ENCODE peak calls at places on chromosomes 13 and 19, in seven cellular contexts. Q is fibroblast of mammary gland, P is H1, F is neural progenitor cell, L is fibroblast of lung, W is Panc1, B is HCT116. C is an unnamed sample.

GRCh38 chr13:64869539-64869938 is 2360.6 kb downstream of the PCDH9 start:
- DNase-seq in Q (no peak), P (no peak), F (no peak), L (no peak), W (no peak), B (no peak), C (no peak)

GRCh38 chr19:40084948-40085347 is 5.8 kb downstream of the ZNF780A start:
- DNase-seq in Q (no peak), P (no peak), F (no peak), L (no peak), W (no peak), B (no peak), C (peak; percentile 4)

GRCh38 chr13:108777421-108778420 is 148.3 kb downstream of the MYO16 start:
- DNase-seq in Q (peak; percentile 41), P (peak; percentile 50), F (peak; percentile 13), L (no peak), W (no peak), B (peak; percentile 61), C (no peak)

GRCh38 chr19:35270381-35270811 is 1.6 kb downstream of the USF2 start:
- DNase-seq in Q (no peak), P (no peak), F (no peak), L (no peak), W (no peak), B (no peak), C (no peak)

GRCh38 chr19:42184401-42184861 is 33.0 kb downstream of the DEDD2 start:
- DNase-seq in Q (peak; percentile 87), P (peak; percentile 79), F (peak; percentile 93), L (peak; percentile 84), W (no peak), B (peak; percentile 64), C (peak; percentile 93)

GRCh38 chr19:38425810-38426466 is at the start of gene RASGRP4:
- DNase-seq in Q (no peak), P (no peak), F (no peak), L (no peak), W (no peak), B (no peak), C (no peak)

GRCh38 chr19:5107432-5108122 is 138.7 kb downstream of the KDM4B start:
- DNase-seq in Q (no peak), P (no peak), F (no peak), L (no peak), W (no peak), B (no peak), C (no peak)

GRCh38 chr13:50726164-50726563 is 117.3 kb downstream of the DLEU7 start:
- DNase-seq in Q (no peak), P (no peak), F (no peak), L (no peak), W (no peak), B (no peak), C (no peak)

GRCh38 chr13:50129065-50129922 is 114.0 kb downstream of the KCNRG start:
- DNase-seq in Q (peak; percentile 38), P (no peak), F (peak; percentile 51), L (no peak), W (no peak), B (no peak), C (no peak)

GRCh38 chr13:44921931-44922758 is 67.1 kb downstream of the NUFIP1 start:
- DNase-seq in Q (peak; percentile 99), P (no peak), F (no peak), L (peak; percentile 100), W (peak; percentile 72), B (peak; percentile 29), C (peak; percentile 93)

GRCh38 chr13:95510950-95511349 is 41.6 kb upstream of the CLDN10 start:
- DNase-seq in Q (no peak), P (no peak), F (no peak), L (no peak), W (no peak), B (no peak), C (no peak)

GRCh38 chr19:14061751-14062557 is at the start of gene PALM3:
- DNase-seq in Q (no peak), P (no peak), F (no peak), L (no peak), W (no peak), B (no peak), C (no peak)

GRCh38 chr13:59494560-59494970 is 669.2 kb downstream of the DIAPH3 start:
- DNase-seq in Q (peak; percentile 61), P (no peak), F (no peak), L (peak; percentile 91), W (no peak), B (no peak), C (peak; percentile 40)

GRCh38 chr13:97978661-97979450 is 25.4 kb downstream of the IPO5 start:
- DNase-seq in Q (peak; percentile 27), P (no peak), F (peak; percentile 85), L (peak; percentile 47), W (no peak), B (no peak), C (peak; percentile 83)

GRCh38 chr19:2391118-2391725 is 31.2 kb downstream of the TMPRSS9 start:
- DNase-seq in Q (peak; percentile 80), P (no peak), F (peak; percentile 73), L (peak; percentile 82), W (peak; percentile 38), B (peak; percentile 66), C (peak; percentile 77)

GRCh38 chr19:17097593-17098126 is 22.1 kb downstream of the MYO9B start:
- DNase-seq in Q (peak; percentile 71), P (no peak), F (no peak), L (peak; percentile 78), W (no peak), B (no peak), C (peak; percentile 46)

GRCh38 chr13:50843256-50844043 is at the start of gene DLEU7:
- DNase-seq in Q (no peak), P (no peak), F (peak; percentile 88), L (no peak), W (no peak), B (no peak), C (no peak)

GRCh38 chr13:21663197-21663596 is 7.7 kb upstream of the FGF9 start:
- DNase-seq in Q (no peak), P (no peak), F (no peak), L (no peak), W (no peak), B (no peak), C (no peak)

GRCh38 chr13:98878421-98879126 is 99.3 kb downstream of the DOCK9 start:
- DNase-seq in Q (no peak), P (no peak), F (no peak), L (no peak), W (no peak), B (no peak), C (peak; percentile 6)

GRCh38 chr13:48158915-48159314 is 64.0 kb upstream of the MED4 start:
- DNase-seq in Q (no peak), P (no peak), F (no peak), L (no peak), W (no peak), B (no peak), C (no peak)

GRCh38 chr13:49436890-49437289 is 7.0 kb downstream of the CAB39L start:
- DNase-seq in Q (peak; percentile 79), P (no peak), F (no peak), L (peak; percentile 82), W (no peak), B (no peak), C (peak; percentile 75)

GRCh38 chr19:4149518-4150288 is 3.7 kb upstream of the CREB3L3 start:
- DNase-seq in Q (no peak), P (no peak), F (no peak), L (no peak), W (no peak), B (no peak), C (no peak)

GRCh38 chr13:42561752-42562467 is 12.0 kb upstream of the TNFSF11 start:
- DNase-seq in Q (peak; percentile 60), P (no peak), F (no peak), L (no peak), W (no peak), B (no peak), C (no peak)

GRCh38 chr13:72820156-72820897 is 38.4 kb downstream of the PIBF1 start:
- DNase-seq in Q (peak; percentile 87), P (no peak), F (no peak), L (peak; percentile 16), W (no peak), B (no peak), C (peak; percentile 53)

GRCh38 chr13:97276862-97277269 is 54.7 kb downstream of the MBNL2 start:
- DNase-seq in Q (peak; percentile 63), P (no peak), F (no peak), L (peak; percentile 50), W (no peak), B (no peak), C (no peak)

GRCh38 chr13:94154362-94154761 is 325.1 kb downstream of the DCT start:
- DNase-seq in Q (peak; percentile 35), P (no peak), F (no peak), L (peak; percentile 70), W (no peak), B (no peak), C (peak; percentile 81)

GRCh38 chr19:6769006-6769637 is 1.9 kb upstream of the SH2D3A start:
- DNase-seq in Q (peak; percentile 20), P (no peak), F (peak; percentile 64), L (peak; percentile 47), W (no peak), B (no peak), C (peak; percentile 15)
- TF ChIP-seq CTCF in Q (peak; percentile 36), P (peak; percentile 61), F (peak; percentile 62), L (no peak), W (no peak), B (peak; percentile 55), C (peak; percentile 26)

GRCh38 chr13:82560889-82561288 is 1321.4 kb downstream of the SLITRK1 start:
- DNase-seq in Q (no peak), P (no peak), F (no peak), L (no peak), W (no peak), B (no peak), C (no peak)
- TF ChIP-seq CTCF in Q (no peak), P (no peak), F (no peak), L (no peak), W (no peak), B (no peak), C (no peak)

GRCh38 chr13:32297206-32297605 is 18.0 kb downstream of the ZAR1L start:
- DNase-seq in Q (no peak), P (no peak), F (no peak), L (no peak), W (no peak), B (no peak), C (no peak)

GRCh38 chr13:32300920-32301319 is 14.2 kb downstream of the ZAR1L start:
- DNase-seq in Q (no peak), P (no peak), F (no peak), L (no peak), W (no peak), B (no peak), C (no peak)

GRCh38 chr13:32300406-32300805 is 14.8 kb downstream of the ZAR1L start:
- DNase-seq in Q (no peak), P (no peak), F (no peak), L (no peak), W (no peak), B (no peak), C (no peak)

GRCh38 chr13:32299893-32300292 is 15.3 kb downstream of the ZAR1L start:
- DNase-seq in Q (no peak), P (no peak), F (no peak), L (no peak), W (no peak), B (no peak), C (no peak)

GRCh38 chr13:32298695-32299094 is 16.5 kb downstream of the ZAR1L start:
- DNase-seq in Q (no peak), P (no peak), F (no peak), L (no peak), W (no peak), B (no peak), C (no peak)
- TF ChIP-seq CTCF in Q (no peak), P (no peak), F (no peak), L (no peak), W (no peak), B (no peak), C (no peak)

GRCh38 chr19:52369463-52370340 is at the start of gene ZNF880:
- DNase-seq in Q (peak; percentile 90), P (peak; percentile 71), F (peak; percentile 93), L (peak; percentile 93), W (peak; percentile 43), B (no peak), C (peak; percentile 88)
- TF ChIP-seq CTCF in Q (no peak), P (no peak), F (no peak), L (no peak), W (no peak), B (no peak), C (peak; percentile 13)